ENCODE peak calls at places on chromosomes 1 and 21, in five cellular contexts. O is H1, V is NT2/D1, J is GM12878, B is K562. U is an unnamed sample.

GRCh38 chr1:54356680-54357147 is 49.5 kb downstream of the SSBP3 start:
- DNase-seq in O (no peak), V (no peak), J (peak; percentile 33), B (no peak), U (no peak)

GRCh38 chr21:44900559-44901251 is 20.0 kb downstream of the ITGB2 start:
- DNase-seq in O (no peak), V (no peak), J (no peak), B (no peak), U (no peak)

GRCh38 chr1:155984341-155984740 is 6.0 kb upstream of the ARHGEF2 start:
- DNase-seq in O (no peak), V (no peak), J (no peak), B (no peak), U (no peak)

GRCh38 chr21:34912022-34912933 is 136.8 kb downstream of the RUNX1 start:
- DNase-seq in O (no peak), V (no peak), J (no peak), B (no peak), U (no peak)

GRCh38 chr21:37683396-37684114 is 232.7 kb downstream of the KCNJ6 start:
- DNase-seq in O (no peak), V (peak; percentile 71), J (no peak), B (no peak), U (no peak)

GRCh38 chr1:150477320-150477719 is 9.9 kb upstream of the TARS2 start:
- DNase-seq in O (no peak), V (no peak), J (no peak), B (no peak), U (no peak)

GRCh38 chr21:22965455-22966125 is 1967.4 kb downstream of the NCAM2 start:
- DNase-seq in O (no peak), V (no peak), J (no peak), B (no peak), U (no peak)

GRCh38 chr1:101520302-101520701 is 283.5 kb downstream of the S1PR1 start:
- DNase-seq in O (peak; percentile 15), V (peak; percentile 49), J (peak; percentile 20), B (peak; percentile 10), U (peak; percentile 32)

GRCh38 chr1:234154320-234155251 is 218.7 kb upstream of the COA6 start:
- DNase-seq in O (peak; percentile 23), V (peak; percentile 86), J (peak; percentile 20), B (peak; percentile 68), U (peak; percentile 70)

GRCh38 chr1:3597599-3597964 is 13.7 kb downstream of the MEGF6 start:
- DNase-seq in O (no peak), V (no peak), J (no peak), B (no peak), U (no peak)

GRCh38 chr1:43311521-43311920 is 10.7 kb downstream of the TIE1 start:
- DNase-seq in O (no peak), V (no peak), J (no peak), B (no peak), U (no peak)

GRCh38 chr21:45997205-45997494 is 15.6 kb downstream of the COL6A1 start:
- DNase-seq in O (no peak), V (no peak), J (no peak), B (no peak), U (no peak)

GRCh38 chr21:30430170-30430655 is at the start of gene KRTAP13-4:
- DNase-seq in O (no peak), V (no peak), J (no peak), B (no peak), U (no peak)
- TF ChIP-seq ZNF274 in O (no peak), V (no peak), J (no peak), B (no peak), U (no peak)

DNA sequence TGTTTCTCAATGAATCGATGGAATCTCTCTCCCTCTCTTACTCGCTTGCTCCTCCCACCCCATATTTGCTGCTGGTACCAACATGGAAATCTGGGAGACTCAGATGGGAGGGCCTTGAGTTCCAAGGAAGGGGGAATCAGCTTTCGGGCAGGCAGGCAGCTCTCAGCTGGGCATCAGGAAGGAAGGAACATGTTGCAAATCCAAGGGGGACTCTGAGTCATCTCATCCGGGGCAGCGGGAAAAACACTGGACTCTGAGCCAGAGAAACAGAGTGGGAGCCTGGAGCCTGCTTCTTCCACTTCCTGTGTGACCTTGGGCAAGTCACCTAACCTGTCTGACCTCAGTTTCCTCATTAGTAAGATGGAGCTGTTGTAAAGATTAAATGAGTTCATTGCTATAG is 147.7 kb downstream of the PTPRU start:
- DNase-seq in O (no peak), V (peak; percentile 20), J (no peak), B (no peak), U (no peak)
- TF ChIP-seq ZNF274 in O (no peak), V (no peak), J (no peak), B (no peak), U (no peak)

GRCh38 chr1:96388421-96389310 is 332.9 kb upstream of the PTBP2 start:
- DNase-seq in O (no peak), V (no peak), J (no peak), B (no peak), U (no peak)
- TF ChIP-seq ZNF274 in O (no peak), V (no peak), J (no peak), B (no peak), U (no peak)

DNA sequence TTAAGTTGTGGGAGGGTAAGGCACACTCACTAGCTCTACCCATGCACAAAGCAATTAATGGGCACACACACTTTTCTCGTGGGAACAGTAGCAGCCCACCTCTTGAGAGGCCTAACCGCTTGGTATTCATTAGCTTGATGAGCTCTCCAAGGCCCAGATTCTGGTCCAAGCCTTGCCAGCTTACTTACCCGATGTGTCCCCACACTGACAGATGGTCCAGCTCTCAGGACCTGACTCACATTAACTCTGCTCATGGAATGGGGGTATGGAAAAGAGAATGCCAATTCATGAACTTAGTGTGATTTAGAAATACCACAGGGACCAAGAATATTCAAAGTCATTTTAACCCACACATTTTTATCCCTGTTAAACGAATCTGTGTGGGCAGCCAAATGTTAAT is 106.8 kb upstream of the CACHD1 start:
- DNase-seq in O (no peak), V (no peak), J (no peak), B (no peak), U (no peak)
- TF ChIP-seq ZNF274 in O (no peak), V (no peak), J (no peak), B (no peak), U (no peak)

DNA sequence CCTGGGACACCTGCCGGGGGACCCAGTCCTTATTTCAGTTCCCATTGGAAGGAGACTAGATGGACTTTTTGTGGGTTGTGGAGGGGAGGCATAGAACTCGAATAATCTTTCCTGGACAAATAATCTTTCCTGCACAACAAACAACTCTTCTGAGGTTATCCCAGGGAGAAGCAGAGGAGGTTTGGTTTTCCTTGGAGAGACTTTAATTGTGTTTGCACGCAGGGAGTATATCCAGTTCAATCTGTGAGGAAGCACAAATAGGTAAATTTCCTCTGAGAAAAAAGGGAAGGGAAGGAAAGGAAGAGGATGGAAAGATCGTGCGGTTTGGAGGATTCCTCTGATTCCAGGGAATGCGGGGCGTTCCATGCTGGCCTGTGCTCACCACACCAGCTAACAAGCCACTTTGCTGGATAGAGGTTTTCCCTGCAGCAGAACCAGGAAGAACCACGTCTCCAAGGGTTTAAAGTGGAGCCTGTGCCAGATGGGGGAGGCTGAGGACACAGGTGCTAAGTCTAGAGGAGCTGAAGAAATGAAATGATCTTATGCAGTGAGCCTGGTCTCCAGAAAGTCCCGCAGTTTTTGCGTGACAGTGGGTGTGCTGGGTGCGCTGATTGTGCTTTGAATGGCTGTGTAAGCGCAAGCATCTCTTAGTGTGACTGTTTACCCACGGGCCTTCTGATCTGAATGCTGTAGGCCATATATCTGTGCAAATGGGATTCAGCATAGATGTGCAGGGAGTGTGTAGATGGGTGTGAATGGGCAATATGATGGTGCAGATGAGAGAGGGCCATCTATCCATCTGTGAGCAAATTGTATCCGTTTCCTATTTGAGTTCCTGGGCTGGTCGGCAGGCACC is 7.5 kb downstream of the PAX7 start:
- DNase-seq in O (no peak), V (no peak), J (no peak), B (no peak), U (no peak)
- TF ChIP-seq ZNF274 in O (no peak), V (no peak), J (no peak), B (no peak), U (no peak)